ENCODE peak calls at places on chromosomes 7 and 10, in six cellular contexts. R is SK-N-SH, T is cardiac muscle cell, Y is PC-9, W is right lobe of liver, V is heart left ventricle. X is an unnamed sample.

GRCh38 chr10:76403876-76404275 is 972.5 kb downstream of the LRMDA start:
- DNase-seq in R (no peak), T (peak), Y (no peak), W (no peak), V (no peak), X (peak)

GRCh38 chr10:77905086-77905735 is 21.3 kb downstream of the DLG5 start:
- DNase-seq in R (no peak), T (no peak), Y (no peak), W (no peak), V (no peak), X (no peak)

GRCh38 chr7:116876664-116877442 is 14.5 kb downstream of the CAPZA2 start:
- DNase-seq in R (peak), T (peak), Y (no peak), W (peak), V (peak), X (no peak)

GRCh38 chr10:116719712-116720111 is 22.7 kb downstream of the HSPA12A start:
- DNase-seq in R (no peak), T (peak), Y (no peak), W (no peak), V (no peak), X (no peak)

GRCh38 chr7:42574693-42575084 is 337.2 kb downstream of the C7orf25 start:
- DNase-seq in R (no peak), T (peak), Y (no peak), W (no peak), V (no peak), X (no peak)

GRCh38 chr10:72173635-72174296 is 42.0 kb upstream of the ANAPC16 start:
- DNase-seq in R (peak), T (no peak), Y (no peak), W (no peak), V (no peak), X (no peak)

GRCh38 chr7:2689343-2689847 is 1.4 kb downstream of the AMZ1 start:
- DNase-seq in R (no peak), T (no peak), Y (no peak), W (no peak), V (no peak), X (no peak)

GRCh38 chr10:111472445-111472844 is 395.6 kb downstream of the ADRA2A start:
- DNase-seq in R (no peak), T (no peak), Y (no peak), W (no peak), V (no peak), X (no peak)

GRCh38 chr10:12704488-12704887 is 297.0 kb downstream of the CCDC3 start:
- DNase-seq in R (no peak), T (no peak), Y (peak), W (no peak), V (no peak), X (peak)

GRCh38 chr10:13803566-13804554 is 217.1 kb downstream of the PRPF18 start:
- DNase-seq in R (no peak), T (no peak), Y (no peak), W (no peak), V (no peak), X (no peak)

GRCh38 chr10:5553400-5554170 is 28.8 kb downstream of the CALML3 start:
- DNase-seq in R (no peak), T (no peak), Y (no peak), W (no peak), V (no peak), X (no peak)

GRCh38 chr7:151238190-151238810 is 6.0 kb downstream of the CHPF2 start:
- DNase-seq in R (peak), T (no peak), Y (no peak), W (no peak), V (no peak), X (no peak)

GRCh38 chr10:45612741-45613140 is 59.8 kb downstream of the ZFAND4 start:
- DNase-seq in R (no peak), T (no peak), Y (no peak), W (no peak), V (no peak), X (no peak)

GRCh38 chr7:4621401-4621800 is 60.7 kb upstream of the FOXK1 start:
- DNase-seq in R (peak), T (peak), Y (no peak), W (no peak), V (no peak), X (no peak)

GRCh38 chr10:113858541-113858940 is 4.1 kb downstream of the NHLRC2 start:
- DNase-seq in R (no peak), T (peak), Y (no peak), W (no peak), V (no peak), X (no peak)

GRCh38 chr10:27252267-27253000 is 11.8 kb upstream of the ACBD5 start:
- DNase-seq in R (no peak), T (peak), Y (peak), W (peak), V (peak), X (peak)

GRCh38 chr7:23012797-23013714 is 874 bp downstream of the HYCC1 start:
- DNase-seq in R (peak), T (no peak), Y (peak), W (peak), V (peak), X (no peak)

GRCh38 chr7:13551503-13551902 is 438.0 kb downstream of the ETV1 start:
- DNase-seq in R (no peak), T (no peak), Y (no peak), W (no peak), V (no peak), X (no peak)

GRCh38 chr7:3241686-3242258 is 59.3 kb upstream of the SDK1 start:
- DNase-seq in R (no peak), T (no peak), Y (no peak), W (no peak), V (no peak), X (no peak)

GRCh38 chr10:28993056-28993455 is 295.8 kb upstream of the LYZL1 start:
- DNase-seq in R (no peak), T (no peak), Y (no peak), W (no peak), V (no peak), X (no peak)

GRCh38 chr10:62248465-62248864 is 20.2 kb downstream of the RTKN2 start:
- DNase-seq in R (no peak), T (peak), Y (no peak), W (no peak), V (no peak), X (no peak)

GRCh38 chr10:124035928-124036558 is 57.4 kb downstream of the CHST15 start:
- DNase-seq in R (no peak), T (no peak), Y (no peak), W (no peak), V (peak), X (no peak)

GRCh38 chr7:64946772-64947171 is 43.7 kb downstream of the ZNF273 start:
- DNase-seq in R (peak), T (peak), Y (no peak), W (no peak), V (no peak), X (no peak)

GRCh38 chr7:135761751-135762488 is 13.3 kb upstream of the FAM180A start:
- DNase-seq in R (no peak), T (peak), Y (peak), W (no peak), V (no peak), X (no peak)

GRCh38 chr7:12923971-12924370 is 236.5 kb downstream of the ARL4A start:
- DNase-seq in R (no peak), T (peak), Y (peak), W (peak), V (no peak), X (peak)

GRCh38 chr7:155848691-155849690 is 36.7 kb upstream of the SHH start:
- DNase-seq in R (no peak), T (no peak), Y (no peak), W (no peak), V (no peak), X (no peak)

GRCh38 chr7:130719550-130719949 is 14.5 kb downstream of the KLF14 start:
- DNase-seq in R (no peak), T (peak), Y (no peak), W (no peak), V (no peak), X (no peak)

GRCh38 chr7:47946581-47947354 is 1.5 kb downstream of the PKD1L1 start:
- DNase-seq in R (no peak), T (no peak), Y (no peak), W (no peak), V (no peak), X (no peak)

GRCh38 chr10:114821915-114822770 is 563 bp downstream of the FHIP2A start:
- DNase-seq in R (peak), T (peak), Y (peak), W (peak), V (peak), X (peak)

GRCh38 chr7:132577206-132578049 is 1.2 kb upstream of the PLXNA4 start:
- DNase-seq in R (peak), T (peak), Y (no peak), W (peak), V (peak), X (peak)

GRCh38 chr10:72637398-72637857 is 11.5 kb upstream of the MICU1 start:
- DNase-seq in R (no peak), T (peak), Y (peak), W (peak), V (peak), X (peak)

GRCh38 chr7:98831641-98832221 is 38.1 kb downstream of the TMEM130 start:
- DNase-seq in R (peak), T (no peak), Y (peak), W (no peak), V (no peak), X (no peak)

GRCh38 chr7:85135931-85136330 is 50.9 kb downstream of the SEMA3D start:
- DNase-seq in R (no peak), T (peak), Y (no peak), W (no peak), V (no peak), X (peak)

GRCh38 chr7:50837965-50838364 is 55.3 kb upstream of the GRB10 start:
- DNase-seq in R (no peak), T (peak), Y (peak), W (no peak), V (no peak), X (peak)

GRCh38 chr7:45656431-45656830 is 82.3 kb downstream of the ADCY1 start:
- DNase-seq in R (no peak), T (no peak), Y (no peak), W (peak), V (peak), X (no peak)

GRCh38 chr7:22726849-22727792 is at the start of gene IL6:
- DNase-seq in R (peak), T (peak), Y (peak), W (peak), V (peak), X (peak)

GRCh38 chr7:155299539-155300202 is 2.0 kb downstream of the INSIG1 start:
- DNase-seq in R (no peak), T (no peak), Y (no peak), W (peak), V (no peak), X (no peak)

DNA sequence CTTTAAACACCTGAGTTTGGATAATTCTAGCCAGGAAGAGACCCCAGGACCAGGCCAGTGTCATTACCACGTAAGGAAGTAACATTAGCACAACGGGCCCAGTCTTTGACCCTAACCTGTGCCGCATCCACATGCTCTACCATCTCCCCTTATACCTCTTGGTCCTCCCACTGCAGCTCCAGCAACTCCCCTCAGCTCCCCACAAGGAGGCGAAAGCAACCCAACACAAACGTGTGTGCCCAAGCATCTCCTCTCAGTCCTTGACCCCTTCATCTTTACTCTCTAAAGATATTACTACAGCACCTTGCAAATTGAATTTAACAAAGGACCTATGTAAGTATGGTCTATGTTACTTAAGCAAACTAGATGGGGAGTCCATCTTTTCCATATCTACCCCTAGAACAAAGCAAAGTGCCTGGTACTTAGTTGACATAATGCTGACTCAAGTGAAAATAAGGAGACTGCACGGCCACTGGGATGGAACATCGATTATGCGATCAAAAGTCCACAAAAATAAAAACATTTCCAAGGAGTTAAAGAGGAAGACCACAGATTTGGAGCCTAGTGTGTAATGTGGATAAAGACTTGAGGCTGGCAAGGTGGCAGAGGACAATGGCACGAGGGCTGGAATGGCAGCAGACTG is 147.7 kb downstream of the JAZF1 start:
- DNase-seq in R (no peak), T (no peak), Y (no peak), W (no peak), V (no peak), X (no peak)
- TF ChIP-seq CTCF in R (peak), T (no peak), Y (no peak), W (no peak), V (no peak), X (no peak)

GRCh38 chr7:27189560-27190283 is 4.7 kb upstream of the HOXA11 start:
- DNase-seq in R (no peak), T (no peak), Y (no peak), W (peak), V (no peak), X (no peak)

GRCh38 chr7:27187158-27187701 is 2.2 kb upstream of the HOXA11 start:
- DNase-seq in R (no peak), T (no peak), Y (no peak), W (no peak), V (no peak), X (no peak)

GRCh38 chr7:27190284-27190748 is 5.3 kb upstream of the HOXA11 start:
- DNase-seq in R (no peak), T (no peak), Y (no peak), W (no peak), V (no peak), X (no peak)

GRCh38 chr7:27187702-27188665 is 3.0 kb upstream of the HOXA11 start:
- DNase-seq in R (no peak), T (no peak), Y (no peak), W (peak), V (no peak), X (no peak)

DNA sequence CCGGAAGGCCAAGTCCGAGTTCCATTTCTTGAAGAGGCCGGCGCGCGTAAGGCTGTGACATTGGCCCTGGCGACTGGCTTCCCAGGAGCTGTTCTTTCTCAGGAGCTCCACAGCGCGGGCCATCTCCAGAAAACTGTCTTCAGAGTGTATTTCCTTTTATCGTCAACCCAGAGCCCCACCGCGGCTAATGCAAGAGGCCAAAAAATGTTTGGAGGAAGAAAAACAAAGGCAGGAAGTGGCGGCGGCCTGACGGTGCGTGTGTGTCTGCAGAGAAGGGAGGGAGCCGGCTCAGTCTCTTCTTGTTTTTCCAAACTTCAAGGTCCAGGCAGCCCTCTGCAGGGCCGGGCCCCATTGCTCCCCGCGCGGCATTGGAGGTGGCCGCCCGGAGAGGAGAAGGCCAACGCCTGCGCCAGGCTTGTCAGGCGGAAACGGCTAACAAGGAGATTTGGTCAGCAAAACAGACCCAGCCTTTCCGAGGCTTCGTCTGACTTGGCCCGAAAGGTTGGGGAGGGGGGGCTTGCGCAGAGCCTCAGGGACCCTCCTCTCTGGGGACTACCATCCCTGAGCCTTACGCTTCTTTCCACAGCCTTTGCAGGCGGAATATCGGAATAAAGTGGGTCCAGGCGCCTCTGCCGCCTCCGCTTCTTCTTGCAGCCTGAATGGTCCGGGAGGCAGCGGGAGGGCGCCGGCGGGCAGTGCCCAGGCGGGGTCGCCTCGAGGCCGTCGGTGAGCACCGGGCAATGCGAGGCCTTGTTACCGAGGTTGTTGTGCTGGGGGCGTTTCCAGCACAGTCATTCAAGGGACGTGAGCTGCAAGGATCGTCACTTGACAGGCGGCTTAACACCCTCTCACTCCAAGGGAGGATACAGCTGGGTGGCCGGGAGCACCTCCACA is 3.9 kb upstream of the HOXA11 start:
- DNase-seq in R (no peak), T (peak), Y (no peak), W (peak), V (no peak), X (no peak)
- H3K27ac ChIP-seq in R (no peak), T (no peak), Y (no peak), W (no peak), V (no peak), X (peak)

GRCh38 chr7:70042533-70042932 is 444.3 kb downstream of the AUTS2 start:
- DNase-seq in R (peak), T (peak), Y (no peak), W (no peak), V (no peak), X (no peak)
- TF ChIP-seq CTCF in R (peak), T (peak), Y (no peak), W (peak), V (peak), X (no peak)

DNA sequence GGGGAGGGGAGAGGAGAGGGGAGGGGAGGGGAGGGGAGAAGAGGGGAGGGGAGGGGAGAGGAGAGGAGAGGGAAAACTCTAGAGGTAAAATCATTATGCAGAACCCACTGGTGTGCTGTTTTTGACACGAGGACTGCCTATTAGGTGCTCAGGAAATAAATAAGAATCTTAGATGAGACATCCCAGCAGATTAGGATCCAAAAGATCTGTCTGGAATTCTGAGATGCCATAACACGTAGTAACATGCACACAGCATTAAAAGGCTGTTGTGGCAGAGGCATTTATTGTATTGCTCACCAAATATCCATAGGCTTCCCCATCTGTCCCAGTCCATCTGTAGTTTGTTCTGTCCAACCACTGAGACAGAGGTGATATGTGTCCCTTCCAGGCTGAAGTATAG is 40.8 kb upstream of the KMT2E start:
- DNase-seq in R (no peak), T (no peak), Y (no peak), W (no peak), V (no peak), X (peak)
- H3K27ac ChIP-seq in R (no peak), T (no peak), Y (no peak), W (no peak), V (peak), X (peak)

DNA sequence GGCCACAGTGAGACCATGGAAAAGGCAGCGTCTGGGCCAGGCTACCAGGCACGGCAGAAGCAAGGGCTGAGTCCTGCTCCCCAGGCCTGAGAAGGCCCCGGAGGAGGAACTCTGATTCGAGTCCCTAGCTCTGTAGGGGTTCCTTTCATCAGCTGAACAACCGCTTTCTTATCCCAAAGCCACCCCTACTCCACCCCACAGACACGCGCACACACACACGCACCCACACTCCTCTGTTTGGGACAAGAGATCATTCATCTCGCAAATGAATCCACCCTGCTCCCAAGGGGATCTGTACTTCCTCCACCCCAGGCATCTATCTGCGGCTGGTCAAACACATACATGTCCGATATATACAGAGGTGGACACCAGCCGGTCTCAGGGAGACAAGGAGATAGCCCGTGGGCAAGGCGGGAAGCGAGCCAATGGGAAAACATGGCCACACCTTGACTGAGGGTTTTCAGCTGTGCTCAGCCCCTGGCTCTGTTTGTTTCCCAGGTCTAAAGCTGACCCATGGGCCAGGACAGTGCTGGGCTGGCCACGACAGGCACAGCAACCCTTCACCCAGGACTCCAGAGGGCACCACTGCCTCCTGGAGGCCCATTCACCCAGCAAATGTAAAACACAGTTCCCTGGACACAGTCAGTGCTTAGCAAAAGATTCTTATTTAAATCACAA is 7.3 kb downstream of the ZCCHC24 start:
- DNase-seq in R (no peak), T (no peak), Y (no peak), W (peak), V (no peak), X (no peak)
- TF ChIP-seq CTCF in R (peak), T (peak), Y (peak), W (peak), V (no peak), X (no peak)

GRCh38 chr10:108450280-108450679 is 1285.8 kb upstream of the SORCS1 start:
- DNase-seq in R (no peak), T (no peak), Y (no peak), W (no peak), V (no peak), X (no peak)

GRCh38 chr10:108454224-108454623 is 1289.7 kb upstream of the SORCS1 start:
- DNase-seq in R (no peak), T (no peak), Y (no peak), W (no peak), V (no peak), X (no peak)

GRCh38 chr10:108454793-108455192 is 1290.3 kb upstream of the SORCS1 start:
- DNase-seq in R (peak), T (no peak), Y (no peak), W (no peak), V (no peak), X (no peak)

GRCh38 chr10:108452483-108453060 is 1288.1 kb upstream of the SORCS1 start:
- DNase-seq in R (no peak), T (no peak), Y (no peak), W (no peak), V (no peak), X (no peak)

DNA sequence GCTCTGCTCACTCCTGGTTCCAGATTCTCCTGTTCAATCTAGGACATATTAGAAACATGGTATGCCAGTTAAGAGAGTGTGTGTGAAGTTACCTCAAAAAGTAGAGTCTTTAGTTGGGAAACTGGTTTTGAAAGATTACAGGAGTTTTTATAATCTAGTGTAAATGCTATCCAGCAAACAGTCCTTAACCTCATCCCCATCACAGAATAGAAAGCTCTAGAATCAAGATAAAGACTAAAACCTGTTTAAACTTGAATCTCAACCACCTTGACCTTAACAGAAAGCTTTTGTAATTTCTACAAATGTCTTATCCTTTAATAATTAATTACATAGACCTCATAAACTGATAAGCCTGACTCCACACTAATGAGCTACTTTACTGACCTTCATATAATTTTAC is 1288.7 kb upstream of the SORCS1 start:
- DNase-seq in R (no peak), T (no peak), Y (no peak), W (no peak), V (no peak), X (no peak)
- H3K27ac ChIP-seq in R (peak), T (no peak), Y (no peak), W (no peak), V (no peak), X (no peak)